ENCODE peak calls at places on chromosomes 12 and 14, in five cellular contexts. One of them, this sample, is unnamed.

GRCh38 chr14:99592933-99593753 is 10.9 kb downstream of the CCDC85C start:
- DNase-seq in AG04450: no peak
- DNase-seq in C1 segment of cervical spinal cord: no peak
- DNase-seq in DMS153: no peak
- DNase-seq in T-helper 2 cell: no peak
- DNase-seq in this sample: no peak

GRCh38 chr12:122182887-122183587 is at the start of gene LRRC43:
- DNase-seq in AG04450: no peak
- DNase-seq in DMS153: peak
- DNase-seq in T-helper 2 cell: no peak
- DNase-seq in C1 segment of cervical spinal cord: no peak
- DNase-seq in this sample: no peak

GRCh38 chr12:104426926-104427546 is 29.7 kb upstream of the CHST11 start:
- DNase-seq in C1 segment of cervical spinal cord: no peak
- DNase-seq in T-helper 2 cell: no peak
- DNase-seq in AG04450: peak
- DNase-seq in DMS153: no peak
- DNase-seq in this sample: peak

GRCh38 chr12:80838024-80838658 is 99.6 kb downstream of the LIN7A start:
- DNase-seq in DMS153: no peak
- DNase-seq in AG04450: no peak
- DNase-seq in C1 segment of cervical spinal cord: no peak
- DNase-seq in T-helper 2 cell: no peak
- DNase-seq in this sample: no peak

GRCh38 chr12:3054993-3055711 is 22.0 kb upstream of the TSPAN9 start:
- DNase-seq in T-helper 2 cell: no peak
- DNase-seq in AG04450: no peak
- DNase-seq in C1 segment of cervical spinal cord: no peak
- DNase-seq in DMS153: no peak
- DNase-seq in this sample: no peak

GRCh38 chr12:132653567-132654290 is 33.4 kb downstream of the POLE start:
- DNase-seq in AG04450: no peak
- DNase-seq in DMS153: no peak
- DNase-seq in T-helper 2 cell: no peak
- DNase-seq in C1 segment of cervical spinal cord: no peak
- DNase-seq in this sample: no peak

GRCh38 chr12:1573960-1574862 is 20.2 kb downstream of the FBXL14 start:
- DNase-seq in C1 segment of cervical spinal cord: no peak
- DNase-seq in T-helper 2 cell: no peak
- DNase-seq in DMS153: no peak
- DNase-seq in AG04450: no peak
- DNase-seq in this sample: no peak

GRCh38 chr14:22898302-22898894 is 15.4 kb downstream of the REM2 start:
- DNase-seq in T-helper 2 cell: no peak
- DNase-seq in C1 segment of cervical spinal cord: no peak
- DNase-seq in DMS153: no peak
- DNase-seq in AG04450: peak
- DNase-seq in this sample: peak

GRCh38 chr14:30874999-30875787 is 834 bp downstream of the COCH start:
- DNase-seq in C1 segment of cervical spinal cord: no peak
- DNase-seq in T-helper 2 cell: peak
- DNase-seq in DMS153: no peak
- DNase-seq in AG04450: no peak
- DNase-seq in this sample: no peak

GRCh38 chr14:70943838-70944237 is 36.6 kb downstream of the PCNX1 start:
- DNase-seq in C1 segment of cervical spinal cord: no peak
- DNase-seq in DMS153: no peak
- DNase-seq in AG04450: no peak
- DNase-seq in T-helper 2 cell: no peak
- DNase-seq in this sample: no peak

GRCh38 chr12:120884644-120885043 is 19.5 kb downstream of the SPPL3 start:
- DNase-seq in T-helper 2 cell: no peak
- DNase-seq in AG04450: no peak
- DNase-seq in DMS153: no peak
- DNase-seq in C1 segment of cervical spinal cord: no peak
- DNase-seq in this sample: no peak

GRCh38 chr12:52644078-52644415 is 8.0 kb downstream of the KRT2 start:
- DNase-seq in T-helper 2 cell: no peak
- DNase-seq in AG04450: no peak
- DNase-seq in DMS153: no peak
- DNase-seq in C1 segment of cervical spinal cord: no peak
- DNase-seq in this sample: no peak

GRCh38 chr12:39144613-39145061 is 239.2 kb upstream of the CPNE8 start:
- DNase-seq in C1 segment of cervical spinal cord: no peak
- DNase-seq in T-helper 2 cell: no peak
- DNase-seq in DMS153: no peak
- DNase-seq in AG04450: no peak
- DNase-seq in this sample: no peak

GRCh38 chr14:52455291-52456088 is 96.8 kb downstream of the TXNDC16 start:
- DNase-seq in AG04450: peak
- DNase-seq in T-helper 2 cell: no peak
- DNase-seq in DMS153: no peak
- DNase-seq in C1 segment of cervical spinal cord: no peak
- DNase-seq in this sample: peak

GRCh38 chr12:49026101-49026500 is 7.5 kb upstream of the PRKAG1 start:
- DNase-seq in C1 segment of cervical spinal cord: no peak
- DNase-seq in AG04450: no peak
- DNase-seq in T-helper 2 cell: no peak
- DNase-seq in DMS153: no peak
- DNase-seq in this sample: no peak

GRCh38 chr14:75491376-75491978 is 30.8 kb upstream of the BATF start:
- DNase-seq in C1 segment of cervical spinal cord: no peak
- DNase-seq in DMS153: no peak
- DNase-seq in T-helper 2 cell: no peak
- DNase-seq in AG04450: no peak
- DNase-seq in this sample: no peak

GRCh38 chr12:111858186-111858585 is 16.2 kb downstream of the MAPKAPK5 start:
- DNase-seq in C1 segment of cervical spinal cord: no peak
- DNase-seq in T-helper 2 cell: no peak
- DNase-seq in AG04450: no peak
- DNase-seq in DMS153: no peak
- DNase-seq in this sample: no peak

GRCh38 chr12:20007331-20007730 is 361.0 kb upstream of the PDE3A start:
- DNase-seq in DMS153: no peak
- DNase-seq in AG04450: no peak
- DNase-seq in T-helper 2 cell: no peak
- DNase-seq in C1 segment of cervical spinal cord: no peak
- DNase-seq in this sample: peak

GRCh38 chr12:117671734-117672133 is 297.1 kb downstream of the KSR2 start:
- DNase-seq in C1 segment of cervical spinal cord: no peak
- DNase-seq in DMS153: no peak
- DNase-seq in T-helper 2 cell: no peak
- DNase-seq in AG04450: no peak
- DNase-seq in this sample: no peak

GRCh38 chr12:10179871-10180270 is 1.0 kb downstream of the TMEM52B start:
- DNase-seq in AG04450: no peak
- DNase-seq in T-helper 2 cell: no peak
- DNase-seq in DMS153: no peak
- DNase-seq in C1 segment of cervical spinal cord: no peak
- DNase-seq in this sample: no peak

GRCh38 chr14:23512156-23512555 is 39.4 kb downstream of the ZFHX2 start:
- DNase-seq in AG04450: no peak
- DNase-seq in DMS153: peak
- DNase-seq in T-helper 2 cell: no peak
- DNase-seq in C1 segment of cervical spinal cord: no peak
- DNase-seq in this sample: no peak

GRCh38 chr12:5166976-5167375 is 123.3 kb downstream of the KCNA5 start:
- DNase-seq in AG04450: peak
- DNase-seq in C1 segment of cervical spinal cord: no peak
- DNase-seq in T-helper 2 cell: no peak
- DNase-seq in DMS153: no peak
- DNase-seq in this sample: peak

GRCh38 chr12:91316825-91317224 is 134.2 kb upstream of the DCN start:
- DNase-seq in C1 segment of cervical spinal cord: no peak
- DNase-seq in AG04450: peak
- DNase-seq in T-helper 2 cell: no peak
- DNase-seq in DMS153: no peak
- DNase-seq in this sample: no peak

GRCh38 chr14:104358528-104359300 is 220.3 kb downstream of the KIF26A start:
- DNase-seq in DMS153: no peak
- DNase-seq in T-helper 2 cell: no peak
- DNase-seq in AG04450: no peak
- DNase-seq in C1 segment of cervical spinal cord: no peak
- DNase-seq in this sample: no peak

GRCh38 chr14:84036863-84037262 is 1493.1 kb upstream of the FLRT2 start:
- DNase-seq in C1 segment of cervical spinal cord: no peak
- DNase-seq in T-helper 2 cell: no peak
- DNase-seq in DMS153: no peak
- DNase-seq in AG04450: no peak
- DNase-seq in this sample: peak

GRCh38 chr12:80058586-80058985 is 40.8 kb upstream of the OTOGL start:
- DNase-seq in DMS153: no peak
- DNase-seq in AG04450: no peak
- DNase-seq in C1 segment of cervical spinal cord: no peak
- DNase-seq in T-helper 2 cell: no peak
- DNase-seq in this sample: no peak

GRCh38 chr12:46221255-46222128 is 47.4 kb downstream of the SLC38A1 start:
- DNase-seq in AG04450: no peak
- DNase-seq in DMS153: no peak
- DNase-seq in C1 segment of cervical spinal cord: no peak
- DNase-seq in T-helper 2 cell: no peak
- DNase-seq in this sample: no peak

GRCh38 chr12:81450920-81451739 is 308.0 kb downstream of the PPFIA2 start:
- DNase-seq in AG04450: peak
- DNase-seq in DMS153: peak
- DNase-seq in T-helper 2 cell: no peak
- DNase-seq in C1 segment of cervical spinal cord: peak
- DNase-seq in this sample: peak

GRCh38 chr12:58519839-58520238 is 400.5 kb downstream of the LRIG3 start:
- DNase-seq in AG04450: no peak
- DNase-seq in T-helper 2 cell: no peak
- DNase-seq in DMS153: no peak
- DNase-seq in C1 segment of cervical spinal cord: no peak
- DNase-seq in this sample: no peak

GRCh38 chr14:104289485-104289884 is 151.1 kb downstream of the KIF26A start:
- DNase-seq in T-helper 2 cell: no peak
- DNase-seq in C1 segment of cervical spinal cord: no peak
- DNase-seq in AG04450: no peak
- DNase-seq in DMS153: no peak
- DNase-seq in this sample: no peak

GRCh38 chr12:64083285-64084210 is 138.5 kb downstream of the KICS2 start:
- DNase-seq in T-helper 2 cell: no peak
- DNase-seq in C1 segment of cervical spinal cord: peak
- DNase-seq in AG04450: peak
- DNase-seq in DMS153: peak
- DNase-seq in this sample: peak

GRCh38 chr12:111687255-111687654 is 1.4 kb downstream of the ACAD10 start:
- DNase-seq in DMS153: no peak
- DNase-seq in T-helper 2 cell: no peak
- DNase-seq in AG04450: no peak
- DNase-seq in C1 segment of cervical spinal cord: no peak
- DNase-seq in this sample: no peak

GRCh38 chr12:19783547-19784444 is 344.5 kb downstream of the AEBP2 start:
- DNase-seq in AG04450: no peak
- DNase-seq in T-helper 2 cell: no peak
- DNase-seq in C1 segment of cervical spinal cord: no peak
- DNase-seq in DMS153: peak
- DNase-seq in this sample: no peak

GRCh38 chr12:80781313-80781712 is 64.6 kb downstream of the MYF5 start:
- DNase-seq in DMS153: no peak
- DNase-seq in C1 segment of cervical spinal cord: no peak
- DNase-seq in AG04450: no peak
- DNase-seq in T-helper 2 cell: no peak
- DNase-seq in this sample: no peak

GRCh38 chr14:93369393-93370266 is 22.6 kb downstream of the COX8C start:
- DNase-seq in DMS153: no peak
- DNase-seq in C1 segment of cervical spinal cord: no peak
- DNase-seq in T-helper 2 cell: no peak
- DNase-seq in AG04450: no peak
- DNase-seq in this sample: no peak